ENCODE peak calls at places on chromosomes 6 and 20, in six cellular contexts. Q is mesendoderm, Z is H9, L is H1, E is mesenchymal stem cell, M is neuronal stem cell. A is an unnamed sample.

GRCh38 chr20:25525857-25526256 is 59.5 kb downstream of the NINL start:
- DNase-seq in Q (no peak), Z (no peak), L (no peak), E (peak; percentile 93), M (no peak), A (peak; percentile 98)

GRCh38 chr20:58852559-58853271 is at the start of gene GNAS:
- DNase-seq in Q (peak; percentile 92), Z (peak; percentile 86), L (peak; percentile 86), E (peak; percentile 72), M (peak; percentile 72), A (peak; percentile 60)

GRCh38 chr20:36279776-36280175 is 26.4 kb upstream of the DLGAP4 start:
- DNase-seq in Q (no peak), Z (no peak), L (peak; percentile 24), E (no peak), M (no peak), A (no peak)

GRCh38 chr6:33192671-33193602 is 670 bp upstream of the COL11A2 start:
- DNase-seq in Q (no peak), Z (no peak), L (peak; percentile 71), E (no peak), M (no peak), A (no peak)

GRCh38 chr20:4649941-4650681 is 71.6 kb upstream of the PRND start:
- DNase-seq in Q (no peak), Z (no peak), L (no peak), E (no peak), M (no peak), A (no peak)

GRCh38 chr6:24974182-24975171 is 38.7 kb upstream of the RIPOR2 start:
- DNase-seq in Q (no peak), Z (no peak), L (no peak), E (no peak), M (no peak), A (no peak)

GRCh38 chr6:27370391-27370790 is 18.2 kb upstream of the ZNF391 start:
- DNase-seq in Q (no peak), Z (no peak), L (no peak), E (no peak), M (no peak), A (no peak)

GRCh38 chr6:125567407-125567806 is 182.0 kb upstream of the HEY2 start:
- DNase-seq in Q (no peak), Z (no peak), L (no peak), E (no peak), M (no peak), A (no peak)

GRCh38 chr6:128403618-128404444 is 116.6 kb downstream of the PTPRK start:
- DNase-seq in Q (no peak), Z (no peak), L (no peak), E (no peak), M (no peak), A (no peak)

GRCh38 chr20:41249781-41250281 is 67.7 kb downstream of the ZHX3 start:
- DNase-seq in Q (peak; percentile 90), Z (peak; percentile 86), L (peak; percentile 78), E (peak; percentile 82), M (peak; percentile 48), A (peak; percentile 29)

GRCh38 chr6:134117409-134117808 is 65.0 kb upstream of the SLC2A12 start:
- DNase-seq in Q (no peak), Z (no peak), L (no peak), E (peak; percentile 72), M (no peak), A (peak; percentile 59)

GRCh38 chr6:91608428-91608827 is 1021.6 kb upstream of the MAP3K7 start:
- DNase-seq in Q (no peak), Z (no peak), L (no peak), E (no peak), M (no peak), A (no peak)

GRCh38 chr6:98343797-98344196 is 490.6 kb upstream of the POU3F2 start:
- DNase-seq in Q (peak; percentile 4), Z (no peak), L (no peak), E (no peak), M (no peak), A (no peak)
- H2BK120ac ChIP-seq in Q (no peak overlapping the region), Z (no peak overlapping the region), L (no peak overlapping the region), E (no peak overlapping the region), M (no peak overlapping the region), A (no peak overlapping the region)

GRCh38 chr20:32680544-32681174 is 6.9 kb upstream of the C20orf203 start:
- DNase-seq in Q (peak; percentile 65), Z (no peak), L (no peak), E (peak; percentile 24), M (no peak), A (no peak)
- H2BK120ac ChIP-seq in Q (peak overlapping the region; percentile 35), Z (no peak overlapping the region), L (no peak overlapping the region), E (no peak overlapping the region), M (no peak overlapping the region), A (no peak overlapping the region)

GRCh38 chr20:62362590-62362940 is 4.5 kb downstream of the LAMA5 start:
- DNase-seq in Q (no peak), Z (peak; percentile 44), L (no peak), E (no peak), M (no peak), A (no peak)

GRCh38 chr20:62365814-62366369 is 1.2 kb downstream of the LAMA5 start:
- DNase-seq in Q (peak; percentile 90), Z (peak; percentile 84), L (no peak), E (no peak), M (no peak), A (no peak)

GRCh38 chr20:62362991-62363919 is 3.9 kb downstream of the LAMA5 start:
- DNase-seq in Q (peak; percentile 74), Z (peak; percentile 73), L (peak; percentile 62), E (no peak), M (no peak), A (no peak)

GRCh38 chr20:62364911-62365736 is 2.0 kb downstream of the LAMA5 start:
- DNase-seq in Q (no peak), Z (peak; percentile 38), L (peak; percentile 45), E (no peak), M (no peak), A (no peak)

GRCh38 chr20:62363920-62364851 is 2.9 kb downstream of the LAMA5 start:
- DNase-seq in Q (no peak), Z (peak; percentile 60), L (peak; percentile 59), E (peak; percentile 87), M (no peak), A (no peak)
- H2BK120ac ChIP-seq in Q (no peak overlapping the region), Z (no peak overlapping the region), L (no peak overlapping the region), E (peak overlapping the region; percentile 7), M (peak overlapping the region; percentile 47), A (no peak overlapping the region)

DNA sequence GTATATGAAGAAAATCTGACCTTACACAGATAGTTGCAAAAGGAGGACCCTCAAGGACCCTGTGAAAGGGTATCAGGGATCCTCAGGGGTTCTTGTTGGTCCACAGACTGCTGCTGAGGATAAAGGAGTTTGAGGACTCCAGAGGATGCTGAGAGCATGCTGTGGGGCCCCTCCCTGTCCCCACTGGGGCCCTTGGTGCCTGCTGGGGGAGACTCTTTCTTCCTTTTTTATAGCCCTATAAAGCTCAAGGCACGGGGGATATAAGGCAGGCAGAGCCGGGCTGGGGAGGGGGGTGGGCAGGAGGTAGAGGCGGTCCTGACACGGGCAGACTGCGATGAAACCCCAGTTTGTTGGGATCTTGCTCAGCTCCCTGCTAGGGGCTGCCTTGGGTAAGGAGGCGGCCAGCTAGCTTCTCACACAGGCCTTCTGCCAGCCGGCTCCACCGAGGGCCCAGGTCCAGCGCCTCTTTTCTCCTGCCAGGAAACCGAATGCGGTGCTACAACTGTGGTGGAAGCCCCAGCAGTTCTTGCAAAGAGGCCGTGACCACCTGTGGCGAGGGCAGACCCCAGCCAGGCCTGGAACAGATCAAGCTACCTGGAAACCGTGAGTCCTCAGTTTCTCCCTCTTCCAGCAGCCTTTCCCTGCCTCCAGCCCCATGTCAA is at the start of gene LY6G6D:
- DNase-seq in Q (no peak), Z (peak; percentile 44), L (no peak), E (no peak), M (no peak), A (no peak)
- H2BK120ac ChIP-seq in Q (peak within 1 kb of the TSS; percentile 80), Z (no peak within 1 kb of the TSS), L (no peak within 1 kb of the TSS), E (no peak within 1 kb of the TSS), M (peak within 1 kb of the TSS; percentile 33), A (no peak within 1 kb of the TSS)

GRCh38 chr6:129672345-129672691 is 37.7 kb downstream of the ARHGAP18 start:
- DNase-seq in Q (no peak), Z (no peak), L (no peak), E (no peak), M (no peak), A (no peak)
- H2BK120ac ChIP-seq in Q (no peak overlapping the region), Z (no peak overlapping the region), L (no peak overlapping the region), E (peak overlapping the region; percentile 45), M (no peak overlapping the region), A (peak overlapping the region; percentile 99)

GRCh38 chr20:47448429-47448828 is 53.3 kb upstream of the NCOA3 start:
- DNase-seq in Q (no peak), Z (no peak), L (no peak), E (no peak), M (no peak), A (no peak)
- H2BK120ac ChIP-seq in Q (no peak overlapping the region), Z (no peak overlapping the region), L (no peak overlapping the region), E (no peak overlapping the region), M (no peak overlapping the region), A (no peak overlapping the region)

GRCh38 chr6:30767158-30767943 is 23.0 kb upstream of the IER3 start:
- DNase-seq in Q (no peak), Z (no peak), L (no peak), E (no peak), M (no peak), A (no peak)

GRCh38 chr6:30768634-30769087 is 24.3 kb upstream of the IER3 start:
- DNase-seq in Q (peak; percentile 59), Z (no peak), L (no peak), E (no peak), M (no peak), A (no peak)

GRCh38 chr6:30767944-30768301 is 23.6 kb upstream of the IER3 start:
- DNase-seq in Q (no peak), Z (no peak), L (no peak), E (no peak), M (no peak), A (no peak)

GRCh38 chr6:30769088-30769852 is 24.9 kb upstream of the IER3 start:
- DNase-seq in Q (peak; percentile 95), Z (peak; percentile 79), L (no peak), E (peak; percentile 97), M (no peak), A (peak; percentile 98)

DNA sequence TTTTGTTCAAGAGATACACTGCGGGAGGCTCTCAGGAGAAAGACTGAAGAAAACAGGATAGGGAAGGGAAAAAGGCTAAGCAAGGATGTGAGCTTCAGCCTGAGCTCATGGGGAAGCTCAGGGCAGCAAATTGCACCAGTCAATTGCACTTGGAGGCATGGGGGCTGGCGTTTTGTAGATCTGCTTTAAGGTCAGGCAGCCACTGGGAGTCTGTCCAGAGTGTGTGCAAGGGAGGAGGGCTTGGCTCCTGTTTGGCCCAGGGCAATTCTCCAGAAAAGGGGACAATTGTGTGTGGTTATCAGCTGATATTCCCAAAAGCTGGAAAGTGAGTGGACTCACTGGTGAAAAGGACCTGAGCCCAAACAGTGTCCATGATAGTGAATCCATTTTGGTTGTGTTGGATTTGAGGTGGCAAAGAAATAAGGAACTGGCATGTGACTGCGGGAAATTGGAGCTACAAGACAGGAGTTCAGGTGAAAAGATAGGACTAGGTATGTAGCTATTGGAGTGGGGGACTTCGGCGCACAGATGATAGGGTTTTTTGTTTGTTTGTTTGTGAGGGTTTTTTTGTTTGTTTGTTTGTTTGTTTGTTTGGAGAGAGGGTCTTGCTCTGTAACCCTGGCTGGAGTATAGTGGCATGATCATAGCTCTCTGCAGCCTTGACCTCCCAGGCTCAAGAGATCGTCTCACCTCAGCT is 22.3 kb upstream of the IER3 start:
- DNase-seq in Q (no peak), Z (no peak), L (no peak), E (no peak), M (no peak), A (no peak)
- H2BK120ac ChIP-seq in Q (peak overlapping the region; percentile 62), Z (no peak overlapping the region), L (no peak overlapping the region), E (no peak overlapping the region), M (no peak overlapping the region), A (peak overlapping the region; percentile 96)